ENCODE peak calls at places on chromosomes 7 and 10, in six cellular contexts. H, K, G, S, W and B are unnamed samples.

GRCh38 chr7:155587486-155587885 is 41.1 kb upstream of the CNPY1 start:
- DNase-seq in S (no peak), K (no peak), H (no peak), W (no peak), G (no peak), B (peak)

GRCh38 chr10:16611037-16611436 is 89.4 kb upstream of the C1QL3 start:
- DNase-seq in W (no peak), K (no peak), G (no peak), H (no peak), S (no peak), B (no peak)

GRCh38 chr10:17368708-17369272 is 85.6 kb downstream of the ST8SIA6 start:
- DNase-seq in G (no peak), H (no peak), W (no peak), K (no peak), S (no peak), B (no peak)

GRCh38 chr10:30861217-30861616 is 170.4 kb downstream of the ZNF438 start:
- DNase-seq in W (no peak), S (no peak), K (no peak), G (no peak), H (no peak), B (no peak)

GRCh38 chr10:86706401-86706841 is 38.1 kb downstream of the LDB3 start:
- DNase-seq in W (no peak), S (no peak), K (no peak), G (no peak), H (no peak), B (no peak)

GRCh38 chr10:49204119-49204518 is 15.9 kb upstream of the TMEM273 start:
- DNase-seq in K (no peak), G (no peak), H (no peak), W (no peak), S (no peak), B (no peak)

GRCh38 chr7:137846588-137847417 is at the start of gene DGKI:
- DNase-seq in S (no peak), G (no peak), W (peak), K (peak), H (peak), B (no peak)

GRCh38 chr10:69883256-69883655 is 81.5 kb downstream of the COL13A1 start:
- DNase-seq in H (no peak), S (no peak), G (no peak), W (no peak), K (no peak), B (no peak)

GRCh38 chr7:71384094-71384493 is 252.2 kb downstream of the GALNT17 start:
- DNase-seq in K (no peak), H (no peak), S (no peak), W (no peak), G (no peak), B (no peak)

GRCh38 chr7:1004018-1004880 is 21.3 kb downstream of the CYP2W1 start:
- DNase-seq in S (no peak), K (no peak), H (no peak), W (peak), G (peak), B (no peak)

GRCh38 chr7:108202743-108203142 is 72.6 kb upstream of the LAMB4 start:
- DNase-seq in W (no peak), K (no peak), S (no peak), H (no peak), G (no peak), B (no peak)

GRCh38 chr10:75029420-75029819 is 82.0 kb upstream of the SAMD8 start:
- DNase-seq in K (no peak), H (no peak), S (no peak), G (no peak), W (no peak), B (no peak)

GRCh38 chr7:5559586-5559985 is 136.0 kb upstream of the TNRC18 start:
- DNase-seq in G (no peak), S (no peak), H (no peak), W (no peak), K (no peak), B (no peak)

GRCh38 chr7:23570592-23571200 is 26.5 kb upstream of the CCDC126 start:
- DNase-seq in G (peak), K (peak), W (peak), H (peak), S (peak), B (peak)